ENCODE peak calls at places on chromosome 16, in six cellular contexts. B is ELR, X is dermis microvascular lymphatic vessel endothelial cell, C is heart left ventricle, U is AG09319, H is sigmoid colon. N is an unnamed sample.

GRCh38 chr16:79169239-79169638 is 431.3 kb downstream of the MAF start:
- DNase-seq in B (no peak), X (no peak), C (no peak), U (no peak), H (no peak), N (no peak)

GRCh38 chr16:66888647-66889615 is 8.6 kb downstream of the PDP2 start:
- DNase-seq in B (no peak), X (no peak), C (no peak), U (no peak), H (no peak), N (no peak)

GRCh38 chr16:22052985-22053384 is 39.4 kb upstream of the VWA3A start:
- DNase-seq in B (no peak), X (no peak), C (no peak), U (no peak), H (no peak), N (no peak)

GRCh38 chr16:3645504-3646347 is 8.8 kb upstream of the DNASE1 start:
- DNase-seq in B (no peak), X (no peak), C (no peak), U (no peak), H (peak), N (peak)

GRCh38 chr16:85686912-85687591 is 1.7 kb downstream of the GINS2 start:
- DNase-seq in B (no peak), X (no peak), C (no peak), U (no peak), H (no peak), N (no peak)

GRCh38 chr16:88353232-88353631 is 29.5 kb upstream of the ZNF469 start:
- DNase-seq in B (no peak), X (no peak), C (no peak), U (no peak), H (peak), N (no peak)

GRCh38 chr16:27275394-27275793 is 6.8 kb upstream of the NSMCE1 start:
- DNase-seq in B (no peak), X (no peak), C (no peak), U (no peak), H (no peak), N (no peak)

GRCh38 chr16:51062039-51062438 is 89.0 kb downstream of the SALL1 start:
- DNase-seq in B (no peak), X (no peak), C (no peak), U (no peak), H (no peak), N (no peak)

GRCh38 chr16:65065031-65065430 is 56.8 kb downstream of the CDH11 start:
- DNase-seq in B (no peak), X (no peak), C (no peak), U (no peak), H (no peak), N (no peak)

GRCh38 chr16:83781-84615 is 6.0 kb downstream of the MPG start:
- DNase-seq in B (peak), X (peak), C (no peak), U (no peak), H (peak), N (peak)

GRCh38 chr16:85421338-85422123 is 191.6 kb upstream of the GSE1 start:
- DNase-seq in B (no peak), X (no peak), C (peak), U (no peak), H (peak), N (no peak)

GRCh38 chr16:3745751-3746355 is 28.5 kb upstream of the TRAP1 start:
- DNase-seq in B (peak), X (peak), C (no peak), U (no peak), H (peak), N (peak)

GRCh38 chr16:86998196-86999001 is 318.8 kb downstream of the C16orf95 start:
- DNase-seq in B (no peak), X (no peak), C (no peak), U (no peak), H (peak), N (no peak)

GRCh38 chr16:27169511-27170071 is 33.7 kb upstream of the KDM8 start:
- DNase-seq in B (peak), X (peak), C (no peak), U (no peak), H (no peak), N (peak)

GRCh38 chr16:58384437-58385055 is 7.7 kb upstream of the GINS3 start:
- DNase-seq in B (no peak), X (no peak), C (no peak), U (no peak), H (no peak), N (no peak)

GRCh38 chr16:21603920-21604319 is 4.5 kb downstream of the METTL9 start:
- DNase-seq in B (peak), X (peak), C (no peak), U (no peak), H (no peak), N (peak)

GRCh38 chr16:1839554-1839953 is 12.5 kb downstream of the FAHD1 start:
- DNase-seq in B (peak), X (no peak), C (no peak), U (peak), H (no peak), N (peak)

GRCh38 chr16:16178455-16179162 is 44.7 kb downstream of the ABCC6 start:
- DNase-seq in B (no peak), X (no peak), C (no peak), U (no peak), H (no peak), N (no peak)

GRCh38 chr16:85913141-85913601 is 14.2 kb downstream of the IRF8 start:
- DNase-seq in B (no peak), X (no peak), C (no peak), U (no peak), H (no peak), N (no peak)

GRCh38 chr16:66152841-66153525 is 213.5 kb upstream of the CDH5 start:
- DNase-seq in B (no peak), X (no peak), C (no peak), U (no peak), H (no peak), N (peak)

GRCh38 chr16:1493746-1494094 is 560 bp downstream of the TELO2 start:
- DNase-seq in B (peak), X (peak), C (no peak), U (no peak), H (no peak), N (peak)

GRCh38 chr16:83609178-83609577 is 198.6 kb upstream of the HSBP1 start:
- DNase-seq in B (no peak), X (no peak), C (no peak), U (no peak), H (no peak), N (peak)

GRCh38 chr16:56849690-56850680 is 15.0 kb upstream of the SLC12A3 start:
- DNase-seq in B (no peak), X (peak), C (no peak), U (no peak), H (no peak), N (peak)